ENCODE peak calls at places on chromosome 17, in seven cellular contexts. V is HCT116, I is astrocyte of the cerebellum, O is IMR-90, S is GM12878, L is body of pancreas, Y is colonic mucosa. G is an unnamed sample.

GRCh38 chr17:78781339-78782304 is at the start of gene CYTH1:
- DNase-seq in V (no peak), Y (peak; percentile 46), L (peak; percentile 64), I (no peak), O (no peak), S (no peak), G (no peak)

GRCh38 chr17:75267403-75268232 is 3.4 kb downstream of the MIF4GD start:
- DNase-seq in Y (peak; percentile 74), L (no peak), O (no peak), V (no peak), S (no peak), I (no peak), G (no peak)

GRCh38 chr17:42121066-42121769 is at the start of gene KAT2A:
- DNase-seq in O (peak; percentile 77), V (peak; percentile 53), I (no peak), L (peak; percentile 87), S (no peak), Y (peak; percentile 87), G (no peak)

GRCh38 chr17:82031885-82032627 is 578 bp downstream of the RAC3 start:
- DNase-seq in L (peak; percentile 75), I (no peak), V (no peak), S (no peak), Y (peak; percentile 80), O (no peak), G (no peak)

GRCh38 chr17:67657596-67657995 is 60.1 kb upstream of the NOL11 start:
- DNase-seq in S (no peak), I (no peak), L (no peak), Y (no peak), O (no peak), V (no peak), G (no peak)

GRCh38 chr17:74592087-74592990 is at the start of gene CD300LD:
- DNase-seq in O (no peak), V (no peak), L (no peak), I (no peak), Y (no peak), S (no peak), G (no peak)

GRCh38 chr17:22266231-22266630 is 573.9 kb downstream of the KCNJ18 start:
- DNase-seq in L (no peak), I (no peak), S (no peak), O (no peak), Y (no peak), V (no peak), G (no peak)

GRCh38 chr17:76248013-76248782 is 7.9 kb upstream of the RNF157 start:
- DNase-seq in Y (no peak), O (no peak), I (no peak), S (no peak), L (peak; percentile 34), V (no peak), G (no peak)

GRCh38 chr17:39235555-39236221 is 9.9 kb upstream of the STAC2 start:
- DNase-seq in L (peak; percentile 18), O (peak; percentile 57), Y (peak; percentile 45), V (peak; percentile 87), I (peak; percentile 27), S (peak; percentile 24), G (peak; percentile 30)

GRCh38 chr17:39648876-39649430 is 12.0 kb downstream of the STARD3 start:
- DNase-seq in V (no peak), O (peak; percentile 76), S (no peak), I (peak; percentile 59), L (no peak), Y (no peak), G (no peak)

GRCh38 chr17:5381542-5381941 is 37.9 kb downstream of the NUP88 start:
- DNase-seq in V (no peak), O (peak; percentile 34), I (peak; percentile 22), L (no peak), Y (no peak), S (no peak), G (no peak)

GRCh38 chr17:60586288-60586974 is 13.6 kb upstream of the PPM1D start:
- DNase-seq in I (no peak), L (peak; percentile 27), O (peak; percentile 13), V (no peak), Y (no peak), S (no peak), G (no peak)

GRCh38 chr17:29807520-29808361 is 122.3 kb downstream of the SSH2 start:
- DNase-seq in Y (peak; percentile 82), O (peak; percentile 74), S (peak; percentile 31), V (peak; percentile 18), I (peak; percentile 58), L (peak; percentile 76), G (peak; percentile 8)

GRCh38 chr17:32654351-32654750 is 167.6 kb downstream of the CDK5R1 start:
- DNase-seq in Y (no peak), L (no peak), O (no peak), I (no peak), S (no peak), V (no peak), G (no peak)

GRCh38 chr17:74758846-74759163 is 10.4 kb downstream of the NHERF1 start:
- DNase-seq in L (no peak), I (no peak), S (no peak), V (no peak), O (peak; percentile 27), Y (no peak), G (no peak)

GRCh38 chr17:37614391-37614790 is 5.2 kb upstream of the SYNRG start:
- DNase-seq in L (no peak), I (no peak), S (no peak), O (peak; percentile 93), V (no peak), Y (no peak), G (no peak)

GRCh38 chr17:57482657-57483056 is 226.3 kb downstream of the MSI2 start:
- DNase-seq in O (peak; percentile 43), L (no peak), I (peak; percentile 36), V (no peak), S (no peak), Y (no peak), G (no peak)

GRCh38 chr17:32976605-32977004 is 15.0 kb upstream of the SPACA3 start:
- DNase-seq in V (no peak), I (no peak), L (peak; percentile 65), Y (no peak), S (no peak), O (no peak), G (no peak)

GRCh38 chr17:81518785-81519283 is 6.2 kb upstream of the ACTG1 start:
- DNase-seq in I (no peak), L (peak; percentile 69), S (no peak), V (no peak), Y (peak; percentile 79), O (no peak), G (no peak)

GRCh38 chr17:83100220-83100852 is 20.9 kb downstream of the METRNL start:
- DNase-seq in Y (peak; percentile 33), V (no peak), O (no peak), S (no peak), I (no peak), L (peak; percentile 63), G (no peak)

GRCh38 chr17:38405654-38406053 is 22.6 kb upstream of the ARHGAP23 start:
- DNase-seq in L (no peak), O (no peak), V (no peak), I (no peak), S (no peak), Y (no peak), G (no peak)

GRCh38 chr17:5226940-5227878 is 7.5 kb downstream of the SCIMP start:
- DNase-seq in I (no peak), Y (no peak), S (peak; percentile 92), V (no peak), O (no peak), L (no peak), G (no peak)

GRCh38 chr17:44266402-44267164 is 1.4 kb downstream of the SLC4A1 start:
- DNase-seq in V (no peak), I (no peak), L (peak; percentile 24), O (no peak), S (no peak), Y (no peak), G (no peak)

GRCh38 chr17:9467518-9467917 is 108.1 kb downstream of the STX8 start:
- DNase-seq in L (peak; percentile 33), S (no peak), Y (no peak), V (no peak), O (no peak), I (no peak), G (no peak)
- TF ChIP-seq CTCF in L (no peak), S (no peak), Y (no peak), V (peak; percentile 37), O (no peak), I (peak; percentile 17), G (peak; percentile 18)

GRCh38 chr17:50563095-50563511 is 2.6 kb downstream of the CACNA1G start:
- DNase-seq in Y (no peak), I (no peak), S (no peak), V (no peak), L (no peak), O (no peak), G (no peak)
- TF ChIP-seq CTCF in Y (no peak), I (peak; percentile 7), S (no peak), V (peak; percentile 43), L (no peak), O (no peak), G (no peak)

DNA sequence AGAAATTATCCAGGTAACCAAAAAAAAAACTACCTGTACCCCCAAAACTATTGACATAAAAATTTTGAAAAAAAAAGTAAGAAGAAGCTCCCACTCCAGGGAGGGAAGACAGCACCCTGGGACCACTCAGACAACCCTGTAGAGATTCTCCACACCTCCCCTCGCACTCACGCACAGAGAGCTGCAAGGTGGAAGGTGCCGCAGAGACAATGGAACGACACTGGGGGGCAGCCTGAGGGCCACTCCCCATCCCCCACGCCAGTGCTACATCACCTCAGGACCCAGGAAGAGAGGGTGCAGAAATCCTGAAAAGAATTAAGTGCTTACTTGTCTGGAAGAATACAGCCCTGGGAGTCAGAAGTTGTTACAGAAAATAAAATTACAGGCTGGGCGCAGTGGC is 5.2 kb upstream of the CD79B start:
- DNase-seq in L (no peak), Y (no peak), O (no peak), V (no peak), S (no peak), I (no peak), G (no peak)
- TF ChIP-seq CTCF in L (no peak), Y (no peak), O (no peak), V (peak; percentile 18), S (no peak), I (no peak), G (no peak)

GRCh38 chr17:14359251-14359939 is 58.5 kb downstream of the HS3ST3B1 start:
- DNase-seq in L (no peak), Y (no peak), V (no peak), O (no peak), I (no peak), S (peak; percentile 26), G (no peak)
- TF ChIP-seq CTCF in L (no peak), Y (no peak), V (no peak), O (no peak), I (no peak), S (peak; percentile 21), G (no peak)

GRCh38 chr17:17144916-17145665 is 61.0 kb downstream of the PLD6 start:
- DNase-seq in I (no peak), V (no peak), O (no peak), L (no peak), Y (no peak), S (no peak), G (no peak)

GRCh38 chr17:17144061-17144460 is 62.1 kb downstream of the PLD6 start:
- DNase-seq in I (no peak), L (no peak), S (no peak), V (no peak), Y (no peak), O (no peak), G (no peak)

GRCh38 chr17:17149520-17150449 is 56.3 kb downstream of the PLD6 start:
- DNase-seq in Y (no peak), O (no peak), L (no peak), I (no peak), V (no peak), S (no peak), G (no peak)

GRCh38 chr17:17147821-17148220 is 58.3 kb downstream of the PLD6 start:
- DNase-seq in L (no peak), Y (no peak), O (peak; percentile 44), V (no peak), I (no peak), S (no peak), G (no peak)

GRCh38 chr17:17146791-17147406 is 59.2 kb downstream of the PLD6 start:
- DNase-seq in Y (no peak), I (no peak), L (peak; percentile 36), O (no peak), V (peak; percentile 15), S (no peak), G (no peak)
- TF ChIP-seq CTCF in Y (peak; percentile 20), I (peak; percentile 35), L (no peak), O (peak; percentile 9), V (peak; percentile 62), S (no peak), G (peak; percentile 33)